ENCODE peak calls at places on chromosomes 6 and 20, in seven cellular contexts. One of them, this sample, is unnamed.

GRCh38 chr6:2196079-2196679 is 49.2 kb downstream of the GMDS start:
- DNase-seq in dermis microvascular lymphatic vessel endothelial cell: peak
- DNase-seq in neural crest cell: peak
- DNase-seq in cardiac fibroblast: peak
- DNase-seq in activated naive CD8-positive, alpha-beta T cell treated with anti-CD3 and anti-CD28 coated beads, Interleukin-2, amount 50 U/mL, for 24 hours: peak
- DNase-seq in activated T-cell treated with anti-CD3 and anti-CD28 coated beads for 24 hours: peak
- DNase-seq in fibroblast of mammary gland: peak
- DNase-seq in this sample: peak

GRCh38 chr6:128282956-128283355 is 237.4 kb downstream of the PTPRK start:
- DNase-seq in activated T-cell treated with anti-CD3 and anti-CD28 coated beads for 24 hours: no peak
- DNase-seq in dermis microvascular lymphatic vessel endothelial cell: no peak
- DNase-seq in neural crest cell: no peak
- DNase-seq in activated naive CD8-positive, alpha-beta T cell treated with anti-CD3 and anti-CD28 coated beads, Interleukin-2, amount 50 U/mL, for 24 hours: no peak
- DNase-seq in fibroblast of mammary gland: no peak
- DNase-seq in cardiac fibroblast: no peak
- DNase-seq in this sample: no peak

GRCh38 chr20:45103072-45103471 is 2.1 kb upstream of the KCNS1 start:
- DNase-seq in neural crest cell: no peak
- DNase-seq in cardiac fibroblast: no peak
- DNase-seq in activated naive CD8-positive, alpha-beta T cell treated with anti-CD3 and anti-CD28 coated beads, Interleukin-2, amount 50 U/mL, for 24 hours: no peak
- DNase-seq in dermis microvascular lymphatic vessel endothelial cell: no peak
- DNase-seq in activated T-cell treated with anti-CD3 and anti-CD28 coated beads for 24 hours: no peak
- DNase-seq in fibroblast of mammary gland: no peak
- DNase-seq in this sample: no peak

GRCh38 chr6:34573567-34574183 is 17.5 kb upstream of the SPDEF start:
- DNase-seq in cardiac fibroblast: no peak
- DNase-seq in fibroblast of mammary gland: no peak
- DNase-seq in activated naive CD8-positive, alpha-beta T cell treated with anti-CD3 and anti-CD28 coated beads, Interleukin-2, amount 50 U/mL, for 24 hours: no peak
- DNase-seq in activated T-cell treated with anti-CD3 and anti-CD28 coated beads for 24 hours: no peak
- DNase-seq in dermis microvascular lymphatic vessel endothelial cell: no peak
- DNase-seq in neural crest cell: no peak
- DNase-seq in this sample: no peak

GRCh38 chr6:148523551-148523950 is 180.9 kb downstream of the SASH1 start:
- DNase-seq in activated T-cell treated with anti-CD3 and anti-CD28 coated beads for 24 hours: no peak
- DNase-seq in fibroblast of mammary gland: no peak
- DNase-seq in dermis microvascular lymphatic vessel endothelial cell: no peak
- DNase-seq in cardiac fibroblast: peak
- DNase-seq in neural crest cell: no peak
- DNase-seq in activated naive CD8-positive, alpha-beta T cell treated with anti-CD3 and anti-CD28 coated beads, Interleukin-2, amount 50 U/mL, for 24 hours: no peak
- DNase-seq in this sample: peak

GRCh38 chr20:51985753-51986152 is 183.4 kb upstream of the SALL4 start:
- DNase-seq in fibroblast of mammary gland: peak
- DNase-seq in neural crest cell: no peak
- DNase-seq in activated T-cell treated with anti-CD3 and anti-CD28 coated beads for 24 hours: no peak
- DNase-seq in cardiac fibroblast: no peak
- DNase-seq in activated naive CD8-positive, alpha-beta T cell treated with anti-CD3 and anti-CD28 coated beads, Interleukin-2, amount 50 U/mL, for 24 hours: no peak
- DNase-seq in dermis microvascular lymphatic vessel endothelial cell: no peak
- DNase-seq in this sample: no peak

GRCh38 chr6:115733426-115733825 is 327.3 kb downstream of the FRK start:
- DNase-seq in fibroblast of mammary gland: no peak
- DNase-seq in activated T-cell treated with anti-CD3 and anti-CD28 coated beads for 24 hours: no peak
- DNase-seq in cardiac fibroblast: no peak
- DNase-seq in dermis microvascular lymphatic vessel endothelial cell: no peak
- DNase-seq in neural crest cell: no peak
- DNase-seq in activated naive CD8-positive, alpha-beta T cell treated with anti-CD3 and anti-CD28 coated beads, Interleukin-2, amount 50 U/mL, for 24 hours: no peak
- DNase-seq in this sample: no peak

GRCh38 chr20:64254156-64254555 is 1.4 kb upstream of the PCMTD2 start:
- DNase-seq in activated naive CD8-positive, alpha-beta T cell treated with anti-CD3 and anti-CD28 coated beads, Interleukin-2, amount 50 U/mL, for 24 hours: no peak
- DNase-seq in neural crest cell: no peak
- DNase-seq in dermis microvascular lymphatic vessel endothelial cell: no peak
- DNase-seq in fibroblast of mammary gland: no peak
- DNase-seq in cardiac fibroblast: no peak
- DNase-seq in activated T-cell treated with anti-CD3 and anti-CD28 coated beads for 24 hours: no peak
- DNase-seq in this sample: no peak

GRCh38 chr6:65461121-65461520 is 245.9 kb downstream of the EYS start:
- DNase-seq in cardiac fibroblast: no peak
- DNase-seq in neural crest cell: no peak
- DNase-seq in fibroblast of mammary gland: no peak
- DNase-seq in dermis microvascular lymphatic vessel endothelial cell: no peak
- DNase-seq in activated naive CD8-positive, alpha-beta T cell treated with anti-CD3 and anti-CD28 coated beads, Interleukin-2, amount 50 U/mL, for 24 hours: no peak
- DNase-seq in activated T-cell treated with anti-CD3 and anti-CD28 coated beads for 24 hours: no peak
- DNase-seq in this sample: no peak

GRCh38 chr6:48701572-48701971 is 590.6 kb upstream of the PTCHD4 start:
- DNase-seq in dermis microvascular lymphatic vessel endothelial cell: no peak
- DNase-seq in activated T-cell treated with anti-CD3 and anti-CD28 coated beads for 24 hours: no peak
- DNase-seq in activated naive CD8-positive, alpha-beta T cell treated with anti-CD3 and anti-CD28 coated beads, Interleukin-2, amount 50 U/mL, for 24 hours: no peak
- DNase-seq in cardiac fibroblast: no peak
- DNase-seq in neural crest cell: no peak
- DNase-seq in fibroblast of mammary gland: no peak
- DNase-seq in this sample: no peak

GRCh38 chr6:151351146-151351700 is 40.1 kb downstream of the ZBTB2 start:
- DNase-seq in fibroblast of mammary gland: no peak
- DNase-seq in cardiac fibroblast: no peak
- DNase-seq in dermis microvascular lymphatic vessel endothelial cell: no peak
- DNase-seq in activated T-cell treated with anti-CD3 and anti-CD28 coated beads for 24 hours: no peak
- DNase-seq in neural crest cell: no peak
- DNase-seq in activated naive CD8-positive, alpha-beta T cell treated with anti-CD3 and anti-CD28 coated beads, Interleukin-2, amount 50 U/mL, for 24 hours: no peak
- DNase-seq in this sample: no peak

GRCh38 chr6:85452441-85452881 is 2.6 kb downstream of the NT5E start:
- DNase-seq in activated naive CD8-positive, alpha-beta T cell treated with anti-CD3 and anti-CD28 coated beads, Interleukin-2, amount 50 U/mL, for 24 hours: no peak
- DNase-seq in fibroblast of mammary gland: peak
- DNase-seq in activated T-cell treated with anti-CD3 and anti-CD28 coated beads for 24 hours: no peak
- DNase-seq in dermis microvascular lymphatic vessel endothelial cell: no peak
- DNase-seq in neural crest cell: no peak
- DNase-seq in cardiac fibroblast: peak
- DNase-seq in this sample: peak

This sample was measured in fibroblast of the aortic adventitia.